ENCODE peak calls at places on chromosome 13, in ten cellular contexts. M is hepatocyte, Q is choroid plexus epithelial cell, V is endothelial cell of umbilical vein, T is glutamatergic neuron, E is adrenal gland, J is omental fat pad, D is GM13976, Z is WTC11, K is GM12865. I is an unnamed sample.

GRCh38 chr13:104011505-104012270 is 945.5 kb upstream of the SLC10A2 start:
- DNase-seq in M (no peak), J (no peak), T (peak), K (no peak), E (no peak), V (no peak), Q (no peak), Z (no peak), D (no peak), I (no peak)

GRCh38 chr13:64127192-64127591 is 2711.5 kb upstream of the PCDH20 start:
- DNase-seq in K (no peak), M (no peak), E (no peak), J (no peak), Q (no peak), D (no peak), T (no peak), V (no peak), Z (no peak), I (no peak)

GRCh38 chr13:52345048-52345447 is 60.9 kb downstream of the THSD1 start:
- DNase-seq in Q (peak), Z (no peak), K (no peak), J (no peak), D (no peak), E (no peak), M (no peak), V (peak), T (no peak), I (no peak)

GRCh38 chr13:114063545-114064515 is 68.6 kb downstream of the RASA3 start:
- DNase-seq in M (no peak), T (no peak), Z (no peak), D (no peak), E (peak), J (peak), Q (peak), V (no peak), K (peak), I (peak)

GRCh38 chr13:95677564-95678386 is 836 bp downstream of the DNAJC3 start:
- DNase-seq in K (no peak), T (no peak), E (no peak), Z (peak), D (no peak), J (peak), V (peak), Q (peak), M (peak), I (peak)

GRCh38 chr13:23212621-23213020 is 31.8 kb downstream of the SGCG start:
- DNase-seq in M (peak), V (no peak), D (no peak), T (no peak), E (no peak), Q (peak), J (no peak), Z (no peak), K (no peak), I (no peak)

GRCh38 chr13:71758823-71759222 is 108.2 kb downstream of the DACH1 start:
- DNase-seq in V (peak), Q (no peak), K (no peak), J (no peak), E (no peak), Z (no peak), T (no peak), M (peak), D (no peak), I (no peak)

GRCh38 chr13:30804474-30804873 is 69.1 kb downstream of the ALOX5AP start:
- DNase-seq in J (no peak), Q (no peak), D (no peak), E (no peak), M (no peak), Z (no peak), V (no peak), T (peak), K (no peak), I (no peak)

GRCh38 chr13:66222127-66222526 is 1008.0 kb downstream of the PCDH9 start:
- DNase-seq in Z (no peak), E (no peak), Q (no peak), T (no peak), K (peak), D (no peak), M (no peak), V (no peak), J (no peak), I (no peak)

GRCh38 chr13:100837611-100838010 is 163.0 kb upstream of the TMTC4 start:
- DNase-seq in E (no peak), M (no peak), V (no peak), T (no peak), D (no peak), Z (no peak), K (no peak), Q (no peak), J (no peak), I (no peak)

GRCh38 chr13:36887758-36888521 is 32.1 kb downstream of the SMAD9 start:
- DNase-seq in Q (no peak), Z (no peak), M (no peak), K (peak), D (no peak), V (no peak), J (no peak), E (no peak), T (no peak), I (no peak)

GRCh38 chr13:83794627-83795026 is 87.6 kb downstream of the SLITRK1 start:
- DNase-seq in K (no peak), Z (no peak), M (no peak), E (no peak), Q (no peak), T (no peak), J (no peak), V (no peak), D (no peak), I (no peak)

GRCh38 chr13:111388851-111389500 is 68.5 kb downstream of the TEX29 start:
- DNase-seq in J (no peak), Z (no peak), Q (no peak), E (no peak), D (no peak), T (peak), V (no peak), M (no peak), K (no peak), I (peak)

GRCh38 chr13:99217461-99218101 is 16.9 kb downstream of the UBAC2 start:
- DNase-seq in E (no peak), J (no peak), T (no peak), Q (no peak), M (no peak), V (no peak), D (no peak), Z (no peak), K (no peak), I (peak)

GRCh38 chr13:41917641-41918040 is 43.3 kb downstream of the VWA8 start:
- DNase-seq in M (no peak), K (peak), J (no peak), T (no peak), V (peak), Z (no peak), E (no peak), Q (peak), D (no peak), I (peak)

GRCh38 chr13:114129649-114130062 is 2.8 kb downstream of the RASA3 start:
- DNase-seq in Q (no peak), K (peak), Z (no peak), J (no peak), T (no peak), V (peak), M (no peak), E (no peak), D (no peak), I (peak)

GRCh38 chr13:23956106-23956505 is 58.8 kb upstream of the C1QTNF9B start:
- DNase-seq in J (no peak), V (no peak), E (no peak), D (no peak), T (no peak), Z (no peak), M (peak), Q (peak), K (peak), I (peak)

GRCh38 chr13:70203661-70204229 is 95.5 kb upstream of the KLHL1 start:
- DNase-seq in E (no peak), Q (peak), Z (no peak), D (no peak), M (no peak), T (peak), J (no peak), V (peak), K (no peak), I (peak)

GRCh38 chr13:87954116-87954515 is 282.9 kb downstream of the SLITRK5 start:
- DNase-seq in Z (no peak), K (no peak), J (no peak), D (no peak), Q (no peak), T (no peak), E (no peak), V (no peak), M (no peak), I (no peak)

GRCh38 chr13:114067381-114067885 is 65.0 kb downstream of the RASA3 start:
- DNase-seq in J (no peak), E (no peak), K (peak), Q (no peak), T (no peak), V (no peak), Z (no peak), D (peak), M (no peak), I (peak)

GRCh38 chr13:59444210-59444857 is 719.4 kb downstream of the DIAPH3 start:
- DNase-seq in Z (no peak), K (no peak), V (no peak), E (no peak), Q (no peak), J (no peak), M (no peak), T (no peak), D (no peak), I (no peak)

GRCh38 chr13:77002590-77003190 is 10.8 kb downstream of the CLN5 start:
- DNase-seq in Q (peak), M (peak), D (no peak), E (no peak), J (no peak), T (no peak), V (peak), K (peak), Z (no peak), I (no peak)

GRCh38 chr13:40387775-40388174 is 278.7 kb downstream of the FOXO1 start:
- DNase-seq in E (no peak), K (no peak), D (no peak), T (no peak), V (no peak), M (no peak), Q (no peak), Z (no peak), J (no peak), I (no peak)

GRCh38 chr13:34152996-34153395 is 335.0 kb downstream of the RFC3 start:
- DNase-seq in Q (no peak), K (no peak), M (no peak), V (no peak), D (no peak), T (no peak), Z (no peak), J (no peak), E (no peak), I (no peak)

GRCh38 chr13:42492372-42492920 is 81.5 kb upstream of the TNFSF11 start:
- DNase-seq in T (no peak), M (no peak), J (no peak), V (no peak), K (no peak), D (no peak), E (no peak), Q (no peak), Z (no peak), I (no peak)

DNA sequence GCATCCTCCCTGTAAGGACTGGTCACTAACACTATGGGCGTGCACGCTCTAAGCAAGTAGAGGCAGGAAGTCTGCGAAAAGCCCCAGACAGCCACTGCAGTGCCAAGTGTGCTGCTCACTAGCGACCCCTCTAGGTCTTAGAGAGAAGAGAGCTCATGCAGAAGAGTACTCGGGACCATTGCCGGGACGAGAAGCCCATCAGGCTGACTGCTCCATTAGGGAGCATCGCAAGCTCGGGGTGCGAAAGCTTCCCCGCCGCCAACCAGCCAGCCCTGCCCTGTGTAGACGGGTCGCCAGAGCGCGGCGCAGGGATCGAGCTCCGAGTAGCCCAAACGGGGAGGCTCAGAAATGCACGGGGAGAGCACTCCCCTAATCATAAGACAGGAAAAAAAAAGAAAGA is 16.6 kb downstream of the POU4F1 start:
- DNase-seq in T (no peak), M (no peak), K (no peak), V (no peak), E (no peak), Z (peak), J (no peak), D (no peak), Q (no peak), I (no peak)
- TF ChIP-seq CTCF in T (peak), M (peak), K (peak), V (peak), E (no peak), Z (peak), J (no peak), D (no peak), Q (peak), I (no peak)

GRCh38 chr13:46131705-46132104 is 26.9 kb upstream of the CPB2 start:
- DNase-seq in D (no peak), Z (no peak), Q (no peak), T (no peak), M (no peak), V (no peak), K (no peak), J (no peak), E (no peak), I (no peak)
- TF ChIP-seq CTCF in D (no peak), Z (no peak), Q (no peak), T (no peak), M (no peak), V (no peak), K (no peak), J (no peak), E (no peak), I (no peak)

DNA sequence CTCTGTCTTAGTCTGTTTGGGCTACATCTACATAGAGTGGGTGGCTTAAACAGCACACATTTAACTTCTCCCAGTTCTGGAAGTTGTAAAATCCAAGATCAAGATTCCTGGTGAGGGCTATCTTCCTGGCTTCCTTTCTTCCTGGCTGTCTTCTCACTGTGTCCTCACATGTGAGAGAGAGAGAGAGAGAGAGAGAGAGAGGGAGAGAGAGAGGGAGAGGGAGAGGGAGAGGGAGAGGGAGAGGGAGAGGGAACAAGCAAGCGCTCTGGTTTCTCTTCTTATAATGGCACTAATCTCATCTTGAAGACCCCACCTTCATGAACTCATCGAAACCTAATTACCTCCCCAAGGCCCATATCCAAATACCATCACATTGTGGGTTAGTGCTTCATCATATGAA is 69.2 kb downstream of the CDK8 start:
- DNase-seq in K (no peak), Q (no peak), M (no peak), D (no peak), Z (no peak), E (no peak), J (no peak), V (no peak), T (no peak), I (no peak)
- TF ChIP-seq CTCF in K (no peak), Q (no peak), M (no peak), D (no peak), Z (no peak), E (no peak), J (no peak), V (no peak), T (no peak), I (no peak)

GRCh38 chr13:91817250-91817649 is 418.8 kb downstream of the GPC5 start:
- DNase-seq in T (no peak), Q (peak), M (peak), Z (no peak), D (no peak), V (peak), J (no peak), E (no peak), K (no peak), I (no peak)
- TF ChIP-seq CTCF in T (no peak), Q (peak), M (peak), Z (no peak), D (no peak), V (peak), J (no peak), E (peak), K (no peak), I (no peak)